ENCODE peak calls at places on chromosomes 16 and 17, in ten cellular contexts. One of them, this sample, is unnamed.

GRCh38 chr17:10743316-10744009 is 13.6 kb upstream of the TMEM220 start:
- DNase-seq in Peyer's patch: no peak
- DNase-seq in OCI-LY7: no peak
- DNase-seq in A549: no peak
- DNase-seq in breast epithelium: no peak
- DNase-seq in CD4-positive, alpha-beta memory T cell: no peak
- DNase-seq in PC-9: no peak
- DNase-seq in aorta: no peak
- DNase-seq in right cardiac atrium: no peak
- DNase-seq in esophagus squamous epithelium: no peak
- DNase-seq in this sample: no peak

GRCh38 chr16:88461291-88462269 is 8.5 kb downstream of the ZFPM1 start:
- DNase-seq in Peyer's patch: no peak
- DNase-seq in OCI-LY7: no peak
- DNase-seq in A549: no peak
- DNase-seq in breast epithelium: no peak
- DNase-seq in CD4-positive, alpha-beta memory T cell: no peak
- DNase-seq in PC-9: peak; percentile 59
- DNase-seq in aorta: no peak
- DNase-seq in right cardiac atrium: peak; percentile 84
- DNase-seq in esophagus squamous epithelium: no peak
- DNase-seq in this sample: no peak

GRCh38 chr17:39178516-39178915 is 12.6 kb upstream of the ARL5C start:
- DNase-seq in Peyer's patch: no peak
- DNase-seq in OCI-LY7: no peak
- DNase-seq in A549: peak; percentile 50
- DNase-seq in breast epithelium: no peak
- DNase-seq in CD4-positive, alpha-beta memory T cell: no peak
- DNase-seq in PC-9: peak; percentile 35
- DNase-seq in aorta: no peak
- DNase-seq in right cardiac atrium: no peak
- DNase-seq in esophagus squamous epithelium: no peak
- DNase-seq in this sample: no peak

GRCh38 chr16:83915081-83915480 is 16.2 kb downstream of the MLYCD start:
- DNase-seq in Peyer's patch: no peak
- DNase-seq in OCI-LY7: no peak
- DNase-seq in A549: no peak
- DNase-seq in breast epithelium: no peak
- DNase-seq in CD4-positive, alpha-beta memory T cell: no peak
- DNase-seq in PC-9: no peak
- DNase-seq in aorta: no peak
- DNase-seq in right cardiac atrium: no peak
- DNase-seq in esophagus squamous epithelium: no peak
- DNase-seq in this sample: no peak

GRCh38 chr17:61255609-61256008 is 144.0 kb upstream of the TBX2 start:
- DNase-seq in Peyer's patch: no peak
- DNase-seq in OCI-LY7: no peak
- DNase-seq in A549: no peak
- DNase-seq in breast epithelium: no peak
- DNase-seq in CD4-positive, alpha-beta memory T cell: no peak
- DNase-seq in PC-9: no peak
- DNase-seq in aorta: no peak
- DNase-seq in right cardiac atrium: no peak
- DNase-seq in esophagus squamous epithelium: no peak
- DNase-seq in this sample: no peak

GRCh38 chr16:1591306-1591705 is 20.6 kb downstream of the IFT140 start:
- DNase-seq in Peyer's patch: no peak
- DNase-seq in OCI-LY7: no peak
- DNase-seq in A549: no peak
- DNase-seq in breast epithelium: no peak
- DNase-seq in CD4-positive, alpha-beta memory T cell: no peak
- DNase-seq in PC-9: no peak
- DNase-seq in aorta: no peak
- DNase-seq in right cardiac atrium: no peak
- DNase-seq in esophagus squamous epithelium: no peak
- DNase-seq in this sample: no peak

GRCh38 chr16:70391881-70392481 is 45.3 kb downstream of the DDX19A start:
- DNase-seq in Peyer's patch: no peak
- DNase-seq in OCI-LY7: no peak
- DNase-seq in A549: peak; percentile 28
- DNase-seq in breast epithelium: no peak
- DNase-seq in CD4-positive, alpha-beta memory T cell: no peak
- DNase-seq in PC-9: peak; percentile 33
- DNase-seq in aorta: peak; percentile 55
- DNase-seq in right cardiac atrium: peak; percentile 67
- DNase-seq in esophagus squamous epithelium: no peak
- DNase-seq in this sample: no peak

GRCh38 chr16:30923554-30924085 is at the start of gene FBXL19:
- DNase-seq in Peyer's patch: peak; percentile 31
- DNase-seq in OCI-LY7: no peak
- DNase-seq in A549: no peak
- DNase-seq in breast epithelium: no peak
- DNase-seq in CD4-positive, alpha-beta memory T cell: no peak
- DNase-seq in PC-9: no peak
- DNase-seq in aorta: peak; percentile 72
- DNase-seq in right cardiac atrium: peak; percentile 80
- DNase-seq in esophagus squamous epithelium: no peak
- DNase-seq in this sample: peak; percentile 92

GRCh38 chr16:31528726-31529397 is 1.2 kb downstream of the AHSP start:
- DNase-seq in Peyer's patch: no peak
- DNase-seq in OCI-LY7: no peak
- DNase-seq in A549: no peak
- DNase-seq in breast epithelium: no peak
- DNase-seq in CD4-positive, alpha-beta memory T cell: no peak
- DNase-seq in PC-9: no peak
- DNase-seq in aorta: no peak
- DNase-seq in right cardiac atrium: no peak
- DNase-seq in esophagus squamous epithelium: no peak
- DNase-seq in this sample: no peak

GRCh38 chr16:70746040-70746707 is 54.8 kb downstream of the VAC14 start:
- DNase-seq in Peyer's patch: peak; percentile 36
- DNase-seq in OCI-LY7: no peak
- DNase-seq in A549: peak; percentile 79
- DNase-seq in breast epithelium: peak; percentile 80
- DNase-seq in CD4-positive, alpha-beta memory T cell: no peak
- DNase-seq in PC-9: no peak
- DNase-seq in aorta: peak; percentile 90
- DNase-seq in right cardiac atrium: peak; percentile 80
- DNase-seq in esophagus squamous epithelium: no peak
- DNase-seq in this sample: no peak

GRCh38 chr17:68612228-68612922 is 11.2 kb upstream of the FAM20A start:
- DNase-seq in Peyer's patch: no peak
- DNase-seq in OCI-LY7: no peak
- DNase-seq in A549: no peak
- DNase-seq in breast epithelium: no peak
- DNase-seq in CD4-positive, alpha-beta memory T cell: no peak
- DNase-seq in PC-9: no peak
- DNase-seq in aorta: no peak
- DNase-seq in right cardiac atrium: no peak
- DNase-seq in esophagus squamous epithelium: no peak
- DNase-seq in this sample: no peak

DNA sequence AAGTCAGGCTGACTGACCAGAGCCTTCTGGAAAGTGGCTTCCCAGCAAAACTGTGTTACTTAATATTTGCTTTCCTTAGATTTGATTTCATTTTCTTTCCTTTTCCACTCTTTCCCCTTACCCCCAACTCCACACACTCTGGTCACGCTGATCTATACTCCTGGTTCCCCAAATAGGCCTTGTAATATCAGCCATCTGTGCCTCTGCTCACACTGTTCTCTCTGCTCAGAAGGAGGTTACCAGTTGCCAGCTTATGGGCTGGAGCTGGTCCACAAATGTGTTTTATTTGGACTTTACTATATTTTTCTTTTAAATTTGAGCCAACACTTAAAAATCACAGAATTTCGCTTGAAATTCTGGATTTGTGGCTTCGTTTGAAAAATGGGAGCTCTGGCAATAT is 11.3 kb downstream of the ANKS4B start:
- DNase-seq in Peyer's patch: no peak
- DNase-seq in OCI-LY7: no peak
- DNase-seq in A549: no peak
- DNase-seq in breast epithelium: no peak
- DNase-seq in CD4-positive, alpha-beta memory T cell: no peak
- DNase-seq in PC-9: no peak
- DNase-seq in aorta: no peak
- DNase-seq in right cardiac atrium: no peak
- DNase-seq in esophagus squamous epithelium: no peak
- DNase-seq in this sample: no peak
- H3K27ac ChIP-seq in Peyer's patch: no peak overlapping the region
- H3K27ac ChIP-seq in OCI-LY7: no peak overlapping the region
- H3K27ac ChIP-seq in A549: no peak overlapping the region
- H3K27ac ChIP-seq in breast epithelium: no peak overlapping the region
- H3K27ac ChIP-seq in CD4-positive, alpha-beta memory T cell: no peak overlapping the region
- H3K27ac ChIP-seq in PC-9: no peak overlapping the region
- H3K27ac ChIP-seq in aorta: no peak overlapping the region
- H3K27ac ChIP-seq in right cardiac atrium: no peak overlapping the region
- H3K27ac ChIP-seq in esophagus squamous epithelium: no peak overlapping the region
- H3K27ac ChIP-seq in this sample: no peak overlapping the region

DNA sequence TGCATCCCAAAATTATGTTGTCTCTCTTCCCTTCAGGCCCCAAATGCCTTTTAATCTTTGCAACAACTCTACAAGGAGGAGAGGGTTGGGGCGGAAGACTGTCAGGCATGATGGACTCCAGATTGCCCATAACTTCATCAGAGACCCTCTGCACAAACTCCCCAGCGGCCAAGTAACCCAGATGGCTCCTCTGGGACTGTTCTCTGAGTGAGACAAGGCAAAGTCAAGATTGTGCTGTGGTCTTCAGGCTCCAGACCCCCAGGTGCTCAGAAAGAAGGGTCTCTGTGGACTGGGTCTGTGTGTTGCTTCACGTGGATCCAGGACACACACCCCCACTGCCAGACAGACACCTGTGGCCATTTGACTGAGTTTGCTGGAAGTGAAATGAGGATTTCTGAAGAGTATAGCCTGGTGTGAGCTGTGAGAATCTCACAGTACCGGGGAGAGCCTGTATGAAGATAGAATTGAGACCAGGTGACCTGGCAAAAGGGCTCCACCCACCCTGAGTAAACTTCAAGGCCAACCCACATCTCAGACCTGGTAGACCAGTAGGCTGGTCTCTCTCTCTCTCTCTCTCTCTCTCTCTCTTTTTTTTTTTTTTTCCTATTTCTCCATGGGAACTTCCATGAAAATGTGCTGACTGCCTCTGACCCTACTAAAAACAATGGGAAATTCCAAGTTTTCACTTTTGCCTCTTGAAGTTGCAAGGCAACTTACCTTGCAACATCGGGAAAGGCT is 354.1 kb downstream of the SOX9 start:
- DNase-seq in Peyer's patch: no peak
- DNase-seq in OCI-LY7: no peak
- DNase-seq in A549: peak; percentile 55
- DNase-seq in breast epithelium: no peak
- DNase-seq in CD4-positive, alpha-beta memory T cell: no peak
- DNase-seq in PC-9: peak; percentile 23
- DNase-seq in aorta: no peak
- DNase-seq in right cardiac atrium: no peak
- DNase-seq in esophagus squamous epithelium: no peak
- DNase-seq in this sample: peak; percentile 30
- H3K4me1 ChIP-seq in Peyer's patch: peaks cover 5% of the 10 kb centered on the region
- H3K4me1 ChIP-seq in OCI-LY7: no peaks in the 10 kb centered on the region
- H3K4me1 ChIP-seq in A549: peaks cover 71% of the 10 kb centered on the region
- H3K4me1 ChIP-seq in breast epithelium: no peaks in the 10 kb centered on the region
- H3K4me1 ChIP-seq in CD4-positive, alpha-beta memory T cell: no peaks in the 10 kb centered on the region
- H3K4me1 ChIP-seq in PC-9: peaks cover 50% of the 10 kb centered on the region
- H3K4me1 ChIP-seq in aorta: no peaks in the 10 kb centered on the region
- H3K4me1 ChIP-seq in right cardiac atrium: no peaks in the 10 kb centered on the region
- H3K4me1 ChIP-seq in esophagus squamous epithelium: peaks cover 45% of the 10 kb centered on the region
- H3K4me1 ChIP-seq in this sample: no peaks in the 10 kb centered on the region

GRCh38 chr16:49200223-49200820 is 81.3 kb downstream of the CBLN1 start:
- DNase-seq in Peyer's patch: no peak
- DNase-seq in OCI-LY7: no peak
- DNase-seq in A549: no peak
- DNase-seq in breast epithelium: no peak
- DNase-seq in CD4-positive, alpha-beta memory T cell: no peak
- DNase-seq in PC-9: no peak
- DNase-seq in aorta: no peak
- DNase-seq in right cardiac atrium: peak; percentile 63
- DNase-seq in esophagus squamous epithelium: no peak
- DNase-seq in this sample: no peak

GRCh38 chr16:49204191-49204590 is 77.4 kb downstream of the CBLN1 start:
- DNase-seq in Peyer's patch: no peak
- DNase-seq in OCI-LY7: no peak
- DNase-seq in A549: no peak
- DNase-seq in breast epithelium: no peak
- DNase-seq in CD4-positive, alpha-beta memory T cell: no peak
- DNase-seq in PC-9: no peak
- DNase-seq in aorta: no peak
- DNase-seq in right cardiac atrium: no peak
- DNase-seq in esophagus squamous epithelium: no peak
- DNase-seq in this sample: no peak

GRCh38 chr16:49201118-49201517 is 80.5 kb downstream of the CBLN1 start:
- DNase-seq in Peyer's patch: no peak
- DNase-seq in OCI-LY7: no peak
- DNase-seq in A549: no peak
- DNase-seq in breast epithelium: no peak
- DNase-seq in CD4-positive, alpha-beta memory T cell: no peak
- DNase-seq in PC-9: no peak
- DNase-seq in aorta: no peak
- DNase-seq in right cardiac atrium: no peak
- DNase-seq in esophagus squamous epithelium: no peak
- DNase-seq in this sample: no peak

DNA sequence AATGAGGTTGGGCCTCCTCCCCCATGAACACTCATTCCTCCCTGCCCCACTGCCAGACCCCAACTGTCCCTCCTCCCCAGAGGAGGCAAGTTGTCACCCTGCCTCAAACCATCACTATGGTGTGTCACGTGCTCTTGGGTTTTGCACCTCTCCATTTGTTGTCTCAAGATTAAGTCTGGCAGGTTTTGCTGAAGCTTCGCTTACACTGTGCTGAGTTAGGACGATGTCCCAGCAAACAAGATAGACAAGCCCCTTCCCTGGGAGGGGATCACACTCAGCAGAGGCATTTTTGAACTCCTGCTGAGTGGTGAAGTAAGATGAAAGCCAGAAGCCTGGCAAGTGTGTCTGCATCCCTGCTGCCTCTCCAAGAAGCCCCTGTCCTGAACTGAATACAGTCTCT is 78.3 kb downstream of the CBLN1 start:
- DNase-seq in Peyer's patch: no peak
- DNase-seq in OCI-LY7: no peak
- DNase-seq in A549: no peak
- DNase-seq in breast epithelium: no peak
- DNase-seq in CD4-positive, alpha-beta memory T cell: no peak
- DNase-seq in PC-9: no peak
- DNase-seq in aorta: no peak
- DNase-seq in right cardiac atrium: no peak
- DNase-seq in esophagus squamous epithelium: no peak
- DNase-seq in this sample: no peak
- H3K27ac ChIP-seq in Peyer's patch: no peak overlapping the region
- H3K27ac ChIP-seq in OCI-LY7: no peak overlapping the region
- H3K27ac ChIP-seq in A549: no peak overlapping the region
- H3K27ac ChIP-seq in breast epithelium: no peak overlapping the region
- H3K27ac ChIP-seq in CD4-positive, alpha-beta memory T cell: no peak overlapping the region
- H3K27ac ChIP-seq in PC-9: no peak overlapping the region
- H3K27ac ChIP-seq in aorta: no peak overlapping the region
- H3K27ac ChIP-seq in right cardiac atrium: no peak overlapping the region
- H3K27ac ChIP-seq in esophagus squamous epithelium: no peak overlapping the region
- H3K27ac ChIP-seq in this sample: no peak overlapping the region

DNA sequence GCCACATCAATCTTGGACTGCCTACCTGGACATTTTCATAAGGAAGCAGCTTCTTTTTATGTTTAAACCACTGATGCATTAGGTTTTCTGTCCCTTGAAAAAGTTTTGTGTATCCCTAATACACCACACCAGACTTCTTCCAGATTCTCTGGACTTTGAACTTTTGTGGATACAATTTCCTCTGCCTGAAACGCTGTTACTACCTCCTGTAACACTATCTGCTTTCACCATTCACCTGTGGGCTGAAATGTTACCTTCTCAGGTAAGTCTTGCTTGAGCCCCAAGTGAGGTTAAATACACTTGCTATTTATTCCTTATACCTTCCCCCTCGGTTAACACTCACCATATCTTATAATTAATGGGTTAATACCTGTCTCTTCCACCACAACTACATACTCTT is 2.7 kb downstream of the ZZEF1 start:
- DNase-seq in Peyer's patch: no peak
- DNase-seq in OCI-LY7: no peak
- DNase-seq in A549: no peak
- DNase-seq in breast epithelium: no peak
- DNase-seq in CD4-positive, alpha-beta memory T cell: no peak
- DNase-seq in PC-9: no peak
- DNase-seq in aorta: no peak
- DNase-seq in right cardiac atrium: no peak
- DNase-seq in esophagus squamous epithelium: no peak
- DNase-seq in this sample: no peak
- H3K4me1 ChIP-seq in Peyer's patch: peaks cover 7% of the 10 kb centered on the region
- H3K4me1 ChIP-seq in OCI-LY7: peaks cover 23% of the 10 kb centered on the region
- H3K4me1 ChIP-seq in A549: peaks cover 27% of the 10 kb centered on the region
- H3K4me1 ChIP-seq in breast epithelium: peaks cover 7% of the 10 kb centered on the region
- H3K4me1 ChIP-seq in CD4-positive, alpha-beta memory T cell: peaks cover 70% of the 10 kb centered on the region
- H3K4me1 ChIP-seq in PC-9: peaks cover 14% of the 10 kb centered on the region
- H3K4me1 ChIP-seq in aorta: no peaks in the 10 kb centered on the region
- H3K4me1 ChIP-seq in right cardiac atrium: peaks cover 11% of the 10 kb centered on the region
- H3K4me1 ChIP-seq in esophagus squamous epithelium: peaks cover 83% of the 10 kb centered on the region
- H3K4me1 ChIP-seq in this sample: peaks cover 77% of the 10 kb centered on the region

This sample was measured in spleen.